ENCODE peak calls at places on chromosomes 16 and 17, in five cellular contexts. A, R, Y, X and P are unnamed samples.

GRCh38 chr17:34584805-34585416 is 5.5 kb downstream of the TMEM132E start:
- DNase-seq in A (no peak), R (no peak), X (no peak), Y (peak), P (no peak)

GRCh38 chr16:89198417-89199240 is 1.7 kb downstream of the SLC22A31 start:
- DNase-seq in Y (no peak), X (no peak), R (no peak), A (no peak), P (no peak)

GRCh38 chr16:70161350-70161749 is 12.2 kb upstream of the CLEC18C start:
- DNase-seq in R (no peak), A (no peak), Y (no peak), X (no peak), P (no peak)

GRCh38 chr17:77127735-77128361 is 12.9 kb upstream of the SEC14L1 start:
- DNase-seq in Y (no peak), A (no peak), X (no peak), R (no peak), P (no peak)

GRCh38 chr17:12842936-12843335 is 53.6 kb downstream of the ARHGAP44 start:
- DNase-seq in Y (no peak), R (no peak), X (no peak), A (no peak), P (no peak)

GRCh38 chr16:72848759-72849664 is 198.9 kb downstream of the ZFHX3 start:
- DNase-seq in X (no peak), A (no peak), Y (peak), R (peak), P (no peak)

GRCh38 chr16:9039208-9039607 is 52.2 kb upstream of the HAPSTR1 start:
- DNase-seq in A (no peak), Y (peak), X (no peak), R (no peak), P (no peak)

GRCh38 chr16:27974896-27975540 is 88.5 kb downstream of the GSG1L start:
- DNase-seq in R (no peak), Y (no peak), A (no peak), X (no peak), P (no peak)

GRCh38 chr17:21564262-21564661 is 128.1 kb upstream of the KCNJ18 start:
- DNase-seq in R (no peak), Y (no peak), X (no peak), A (no peak), P (no peak)

GRCh38 chr17:48593840-48594411 is 347 bp upstream of the HOXB5 start:
- DNase-seq in A (no peak), R (peak), Y (peak), X (peak), P (no peak)

GRCh38 chr17:50185724-50186545 is 15.5 kb downstream of the COL1A1 start:
- DNase-seq in X (no peak), Y (no peak), R (no peak), A (no peak), P (no peak)

GRCh38 chr16:85166281-85166680 is 54.0 kb upstream of the CIBAR2 start:
- DNase-seq in A (no peak), Y (no peak), X (no peak), R (no peak), P (no peak)

GRCh38 chr17:77772899-77773358 is 185.6 kb upstream of the TNRC6C start:
- DNase-seq in R (no peak), A (no peak), X (no peak), Y (no peak), P (no peak)

GRCh38 chr16:66382966-66383299 is 16.4 kb downstream of the CDH5 start:
- DNase-seq in R (peak), A (no peak), Y (no peak), X (no peak), P (no peak)

GRCh38 chr17:17675416-17675815 is 5.8 kb upstream of the RAI1 start:
- DNase-seq in A (no peak), R (no peak), X (no peak), Y (no peak), P (no peak)

GRCh38 chr17:45222273-45222993 is 748 bp downstream of the FMNL1 start:
- DNase-seq in R (no peak), X (no peak), Y (peak), A (no peak), P (no peak)

GRCh38 chr17:61018938-61019337 is 341.3 kb downstream of the BCAS3 start:
- DNase-seq in A (no peak), Y (peak), X (no peak), R (no peak), P (no peak)

GRCh38 chr17:7684856-7685532 is 2.3 kb downstream of the TP53 start:
- DNase-seq in A (no peak), Y (no peak), X (no peak), R (no peak), P (no peak)

GRCh38 chr17:7215136-7215638 is 4.4 kb downstream of the DLG4 start:
- DNase-seq in X (no peak), A (no peak), Y (no peak), R (no peak), P (peak)

GRCh38 chr16:25966172-25967097 is 274.7 kb downstream of the HS3ST4 start:
- DNase-seq in Y (no peak), A (no peak), R (no peak), X (no peak), P (no peak)

GRCh38 chr16:50692644-50692998 is 785 bp upstream of the NOD2 start:
- DNase-seq in Y (no peak), R (no peak), X (no peak), A (no peak), P (no peak)

GRCh38 chr16:50695017-50696000 is 1.9 kb downstream of the NOD2 start:
- DNase-seq in A (no peak), R (no peak), X (no peak), Y (no peak), P (no peak)

GRCh38 chr16:50692999-50693781 is at the start of gene NOD2:
- DNase-seq in X (peak), R (no peak), A (no peak), Y (peak), P (no peak)

GRCh38 chr16:50696126-50696525 is 2.7 kb downstream of the NOD2 start:
- DNase-seq in A (no peak), X (no peak), R (no peak), Y (peak), P (no peak)

DNA sequence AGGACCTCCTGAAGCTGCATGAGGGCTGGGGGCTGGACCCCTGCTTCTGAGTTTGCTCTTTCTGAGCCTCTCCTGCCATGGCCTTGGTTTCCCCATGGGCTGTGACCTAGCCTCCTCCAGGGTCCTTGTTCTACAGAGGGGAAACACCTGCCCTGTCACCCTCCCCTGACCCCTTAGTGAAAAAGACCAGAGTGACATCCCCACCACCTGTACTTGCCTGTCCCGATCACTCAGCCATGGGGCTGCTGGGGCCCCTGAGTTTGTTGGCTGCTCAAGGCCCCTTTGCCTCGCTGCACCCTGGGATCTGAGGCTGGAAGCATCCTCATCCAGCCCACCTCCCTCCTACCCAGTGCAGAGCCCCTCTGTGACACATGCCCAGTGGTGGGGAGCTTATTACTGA is 800 bp downstream of the NOD2 start:
- DNase-seq in Y (no peak), X (no peak), R (no peak), A (no peak), P (no peak)
- H3K4me3 ChIP-seq in Y (no peak), X (no peak), R (no peak), A (peak), P (no peak)

GRCh38 chr16:81786321-81786720 is 7.2 kb downstream of the PLCG2 start:
- DNase-seq in X (no peak), R (peak), Y (no peak), A (no peak), P (no peak)
- H3K4me3 ChIP-seq in X (no peak), R (no peak), Y (no peak), A (no peak), P (no peak)

GRCh38 chr16:31879937-31880321 is 6.3 kb downstream of the ZNF267 start:
- DNase-seq in X (no peak), R (no peak), Y (no peak), A (no peak), P (no peak)
- H3K4me3 ChIP-seq in X (no peak), R (no peak), Y (no peak), A (no peak), P (no peak)

DNA sequence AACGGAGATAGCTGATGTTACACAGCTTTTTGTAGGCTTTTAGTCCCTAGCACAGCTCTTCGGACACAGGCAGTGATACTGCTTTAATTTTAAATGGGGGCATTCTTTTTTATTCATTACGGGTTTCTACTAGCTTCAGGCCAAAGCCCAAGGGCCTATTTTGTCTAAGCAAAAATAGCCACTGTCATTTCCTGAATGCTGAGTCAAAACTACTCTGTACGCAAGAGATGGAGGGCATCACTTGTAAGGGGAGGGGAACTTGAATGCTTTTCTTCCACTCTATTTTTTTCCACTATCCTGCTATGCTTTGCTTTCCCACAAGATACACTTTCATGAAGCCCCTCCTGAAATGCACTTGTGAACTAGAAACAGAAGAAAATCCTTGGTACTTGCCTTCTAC is 360.7 kb downstream of the PMP22 start:
- DNase-seq in R (no peak), X (no peak), Y (no peak), A (no peak), P (no peak)
- H3K4me3 ChIP-seq in R (no peak), X (no peak), Y (no peak), A (no peak), P (no peak)

GRCh38 chr17:20071824-20072691 is 62.9 kb downstream of the SPECC1 start:
- DNase-seq in R (no peak), X (no peak), Y (no peak), A (no peak), P (no peak)
- H3K4me3 ChIP-seq in R (no peak), X (no peak), Y (no peak), A (no peak), P (no peak)

DNA sequence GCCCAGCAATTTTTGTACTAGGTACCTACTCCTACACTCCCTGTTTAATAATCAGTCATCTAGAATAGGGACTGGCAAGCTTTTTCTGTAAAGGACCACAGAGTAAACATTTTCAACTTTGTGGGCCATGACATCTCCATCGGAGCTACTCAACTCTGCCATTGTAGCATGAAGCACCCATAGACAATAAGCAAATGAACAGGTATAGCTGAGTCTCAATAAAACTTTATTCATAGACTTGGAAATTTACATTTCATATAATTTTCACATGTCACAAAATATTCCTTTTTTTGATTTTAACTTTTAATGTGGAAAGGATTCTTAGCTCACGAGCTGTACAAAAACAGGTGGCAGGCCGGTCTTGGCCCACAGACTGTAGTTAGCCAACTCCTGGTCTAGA is 345.8 kb downstream of the SOX9 start:
- DNase-seq in Y (no peak), A (no peak), X (no peak), R (no peak), P (no peak)
- H3K4me3 ChIP-seq in Y (no peak), A (no peak), X (no peak), R (no peak), P (no peak)